ENCODE peak calls at places on chromosomes 12 and 14, in seven cellular contexts. I, A, F, N, K, U and P are unnamed samples.

GRCh38 chr12:131799195-131799594 is 29.0 kb upstream of the MMP17 start:
- DNase-seq in I (no peak), A (no peak), F (no peak), N (no peak), K (no peak), U (no peak), P (no peak)

GRCh38 chr12:132393245-132393795 is 63.9 kb upstream of the GALNT9 start:
- DNase-seq in I (no peak), A (no peak), F (no peak), N (no peak), K (no peak), U (no peak), P (no peak)

GRCh38 chr12:57817261-57817989 is 1.1 kb downstream of the AVIL start:
- DNase-seq in I (no peak), A (no peak), F (no peak), N (no peak), K (no peak), U (peak), P (no peak)

GRCh38 chr12:101570022-101570421 is 24.7 kb upstream of the MYBPC1 start:
- DNase-seq in I (peak), A (peak), F (no peak), N (peak), K (no peak), U (no peak), P (peak)

GRCh38 chr12:5003025-5003666 is 40.5 kb upstream of the KCNA5 start:
- DNase-seq in I (peak), A (peak), F (peak), N (peak), K (peak), U (peak), P (no peak)

GRCh38 chr12:57190037-57190436 is 26.6 kb upstream of the NXPH4 start:
- DNase-seq in I (peak), A (no peak), F (no peak), N (no peak), K (no peak), U (no peak), P (no peak)

GRCh38 chr12:77494306-77494705 is 336.4 kb upstream of the NAV3 start:
- DNase-seq in I (peak), A (no peak), F (no peak), N (no peak), K (no peak), U (no peak), P (no peak)

GRCh38 chr12:95118138-95118787 is 44.8 kb upstream of the NR2C1 start:
- DNase-seq in I (peak), A (no peak), F (no peak), N (no peak), K (no peak), U (no peak), P (peak)

GRCh38 chr12:4161718-4162117 is 111.8 kb upstream of the CCND2 start:
- DNase-seq in I (no peak), A (no peak), F (no peak), N (no peak), K (no peak), U (peak), P (no peak)

GRCh38 chr12:1634590-1635191 is 5.7 kb downstream of the WNT5B start:
- DNase-seq in I (peak), A (peak), F (peak), N (peak), K (peak), U (peak), P (no peak)

GRCh38 chr12:66775941-66776340 is 97.1 kb upstream of the GRIP1 start:
- DNase-seq in I (no peak), A (no peak), F (no peak), N (no peak), K (no peak), U (no peak), P (no peak)

GRCh38 chr12:95532851-95533250 is 18.4 kb downstream of the USP44 start:
- DNase-seq in I (peak), A (no peak), F (no peak), N (no peak), K (no peak), U (no peak), P (no peak)

GRCh38 chr14:90319173-90319572 is 12.6 kb downstream of the NRDE2 start:
- DNase-seq in I (no peak), A (no peak), F (no peak), N (no peak), K (no peak), U (no peak), P (peak)

GRCh38 chr12:1795785-1796514 is 24.4 kb upstream of the LRTM2 start:
- DNase-seq in I (peak), A (peak), F (peak), N (peak), K (peak), U (peak), P (peak)

GRCh38 chr12:26287666-26288408 is 92.5 kb downstream of the SSPN start:
- DNase-seq in I (peak), A (no peak), F (no peak), N (peak), K (no peak), U (no peak), P (no peak)

GRCh38 chr12:77938301-77938700 is 107.6 kb downstream of the NAV3 start:
- DNase-seq in I (no peak), A (no peak), F (no peak), N (no peak), K (no peak), U (no peak), P (no peak)

GRCh38 chr14:95689441-95689840 is 3.2 kb downstream of the TCL1B start:
- DNase-seq in I (no peak), A (no peak), F (no peak), N (no peak), K (no peak), U (peak), P (no peak)

GRCh38 chr12:1800646-1801284 is 19.6 kb upstream of the LRTM2 start:
- DNase-seq in I (no peak), A (peak), F (peak), N (no peak), K (peak), U (peak), P (no peak)

GRCh38 chr14:103711516-103712431 is 3.5 kb downstream of the XRCC3 start:
- DNase-seq in I (no peak), A (no peak), F (no peak), N (peak), K (no peak), U (no peak), P (no peak)

GRCh38 chr14:32404784-32405573 is 75.9 kb downstream of the AKAP6 start:
- DNase-seq in I (no peak), A (no peak), F (no peak), N (no peak), K (no peak), U (no peak), P (no peak)

GRCh38 chr14:85439696-85440328 is 90.1 kb upstream of the FLRT2 start:
- DNase-seq in I (peak), A (no peak), F (no peak), N (no peak), K (no peak), U (no peak), P (no peak)

GRCh38 chr14:74217672-74218448 is 21.4 kb upstream of the VSX2 start:
- DNase-seq in I (peak), A (peak), F (peak), N (peak), K (peak), U (peak), P (no peak)

GRCh38 chr14:91693342-91693741 is 38.5 kb downstream of the CATSPERB start:
- DNase-seq in I (no peak), A (no peak), F (no peak), N (no peak), K (no peak), U (no peak), P (no peak)

GRCh38 chr12:608921-609320 is 54.3 kb downstream of the NINJ2 start:
- DNase-seq in I (no peak), A (no peak), F (no peak), N (no peak), K (no peak), U (peak), P (no peak)

GRCh38 chr14:69685217-69685616 is 73.8 kb downstream of the SUSD6 start:
- DNase-seq in I (peak), A (no peak), F (no peak), N (no peak), K (no peak), U (no peak), P (no peak)

GRCh38 chr14:36940476-36940875 is 231.9 kb downstream of the SLC25A21 start:
- DNase-seq in I (peak), A (no peak), F (no peak), N (no peak), K (no peak), U (no peak), P (no peak)

GRCh38 chr14:33938131-33938949 is 12.5 kb downstream of the EGLN3 start:
- DNase-seq in I (peak), A (peak), F (no peak), N (peak), K (peak), U (peak), P (no peak)

GRCh38 chr14:54893151-54893760 is 9.4 kb downstream of the GCH1 start:
- DNase-seq in I (peak), A (peak), F (no peak), N (peak), K (no peak), U (no peak), P (no peak)

GRCh38 chr12:67524861-67525499 is 123.6 kb upstream of the DYRK2 start:
- DNase-seq in I (no peak), A (no peak), F (no peak), N (no peak), K (no peak), U (no peak), P (no peak)

GRCh38 chr12:85968606-85969005 is 94.5 kb downstream of the NTS start:
- DNase-seq in I (no peak), A (no peak), F (no peak), N (no peak), K (no peak), U (no peak), P (no peak)

GRCh38 chr12:85798122-85798521 is 38.1 kb downstream of the RASSF9 start:
- DNase-seq in I (no peak), A (no peak), F (no peak), N (no peak), K (no peak), U (no peak), P (no peak)

GRCh38 chr12:52692253-52692652 is 11.1 kb downstream of the KRT77 start:
- DNase-seq in I (no peak), A (no peak), F (no peak), N (no peak), K (peak), U (peak), P (no peak)

GRCh38 chr14:61564623-61565091 is 130.7 kb upstream of the HIF1A start:
- DNase-seq in I (peak), A (no peak), F (no peak), N (no peak), K (no peak), U (no peak), P (peak)

GRCh38 chr14:44053422-44053821 is 453.7 kb downstream of the FSCB start:
- DNase-seq in I (no peak), A (no peak), F (no peak), N (no peak), K (no peak), U (no peak), P (no peak)

GRCh38 chr14:70811578-70811977 is 2.3 kb upstream of the MAP3K9 start:
- DNase-seq in I (no peak), A (no peak), F (no peak), N (no peak), K (no peak), U (no peak), P (no peak)

GRCh38 chr14:68404652-68405183 is 388.1 kb downstream of the ZFP36L1 start:
- DNase-seq in I (peak), A (no peak), F (no peak), N (no peak), K (no peak), U (no peak), P (no peak)

GRCh38 chr14:104249092-104249491 is 110.7 kb downstream of the KIF26A start:
- DNase-seq in I (no peak), A (no peak), F (no peak), N (no peak), K (no peak), U (no peak), P (no peak)

GRCh38 chr12:130714091-130714590 is 2.0 kb downstream of the RIMBP2 start:
- DNase-seq in I (no peak), A (no peak), F (no peak), N (no peak), K (peak), U (peak), P (no peak)

GRCh38 chr12:27631813-27632491 is 64.3 kb upstream of the REP15 start:
- DNase-seq in I (no peak), A (no peak), F (no peak), N (no peak), K (no peak), U (no peak), P (no peak)